ENCODE peak calls at places on chromosome 10, in nine cellular contexts. I, S, T, W, O, Q, L, B and R are unnamed samples.

GRCh38 chr10:61902448-61903183 is 1.1 kb downstream of the ARID5B start:
- DNase-seq in S (peak; percentile 57), T (peak; percentile 26), B (peak; percentile 81), W (peak; percentile 63), I (peak; percentile 77), L (no peak), Q (peak; percentile 80), O (no peak), R (peak; percentile 47)

GRCh38 chr10:132880148-132880981 is 62.0 kb downstream of the CFAP46 start:
- DNase-seq in T (no peak), S (no peak), I (no peak), O (peak; percentile 60), L (no peak), Q (no peak), W (no peak), B (peak; percentile 54), R (no peak)

GRCh38 chr10:526651-527312 is 162.7 kb downstream of the DIP2C start:
- DNase-seq in T (no peak), O (no peak), W (no peak), S (no peak), B (peak; percentile 57), Q (no peak), I (no peak), L (no peak), R (no peak)

GRCh38 chr10:122505011-122505410 is 43.7 kb downstream of the HTRA1 start:
- DNase-seq in W (no peak), T (no peak), Q (no peak), L (no peak), B (no peak), S (no peak), O (no peak), I (no peak), R (no peak)

GRCh38 chr10:98010939-98011685 is 19.3 kb downstream of the CRTAC1 start:
- DNase-seq in T (no peak), B (no peak), O (no peak), W (no peak), Q (no peak), I (no peak), S (no peak), L (no peak), R (no peak)

GRCh38 chr10:31866118-31866670 is 62.4 kb downstream of the ARHGAP12 start:
- DNase-seq in B (no peak), I (no peak), Q (no peak), L (no peak), T (no peak), O (no peak), W (no peak), S (no peak), R (no peak)

GRCh38 chr10:96570983-96571964 is 15.5 kb downstream of the TM9SF3 start:
- DNase-seq in I (no peak), S (no peak), L (no peak), O (no peak), B (no peak), T (no peak), Q (no peak), W (no peak), R (no peak)

GRCh38 chr10:5460468-5461200 is 38.7 kb downstream of the CALML5 start:
- DNase-seq in T (no peak), S (no peak), O (no peak), B (no peak), W (no peak), Q (no peak), I (no peak), L (no peak), R (no peak)

GRCh38 chr10:38027992-38028391 is 17.5 kb downstream of the ZNF33A start:
- DNase-seq in S (no peak), L (no peak), W (no peak), O (no peak), I (no peak), T (no peak), B (no peak), Q (no peak), R (no peak)

GRCh38 chr10:123890246-123890645 is 1.4 kb downstream of the CPXM2 start:
- DNase-seq in L (no peak), Q (no peak), O (no peak), W (no peak), S (peak; percentile 47), B (peak; percentile 85), T (no peak), I (peak; percentile 33), R (no peak)

GRCh38 chr10:16509996-16510395 is 11.7 kb downstream of the C1QL3 start:
- DNase-seq in T (no peak), Q (no peak), W (no peak), L (no peak), B (no peak), I (peak; percentile 32), O (no peak), S (no peak), R (no peak)

GRCh38 chr10:3548702-3549101 is 236.3 kb downstream of the KLF6 start:
- DNase-seq in W (no peak), I (peak; percentile 44), T (no peak), Q (no peak), L (no peak), B (no peak), S (no peak), O (no peak), R (no peak)

GRCh38 chr10:59433720-59434428 is 71.5 kb upstream of the FAM13C start:
- DNase-seq in O (no peak), I (no peak), L (no peak), W (peak; percentile 50), T (no peak), Q (no peak), S (no peak), B (no peak), R (no peak)

GRCh38 chr10:129280103-129280502 is 186.9 kb upstream of the MGMT start:
- DNase-seq in L (no peak), T (no peak), S (no peak), B (no peak), Q (no peak), W (no peak), O (no peak), I (no peak), R (no peak)
- H3K4me1 ChIP-seq in L (no peaks in the 10 kb centered on the region), T (no peaks in the 10 kb centered on the region), S (peaks cover 19% of the 10 kb centered on the region), B (no peaks in the 10 kb centered on the region), Q (no peaks in the 10 kb centered on the region), W (no peaks in the 10 kb centered on the region), O (no peaks in the 10 kb centered on the region), I (no peaks in the 10 kb centered on the region), R (no peaks in the 10 kb centered on the region)

GRCh38 chr10:11608159-11608966 is 3.1 kb downstream of the USP6NL start:
- DNase-seq in I (no peak), T (no peak), Q (no peak), L (no peak), O (no peak), S (no peak), W (no peak), B (no peak), R (no peak)
- H3K4me1 ChIP-seq in I (peaks cover 9% of the 10 kb centered on the region), T (peaks cover 16% of the 10 kb centered on the region), Q (peaks cover 29% of the 10 kb centered on the region), L (peaks cover 10% of the 10 kb centered on the region), O (peaks cover 9% of the 10 kb centered on the region), S (peaks cover 17% of the 10 kb centered on the region), W (peaks cover 5% of the 10 kb centered on the region), B (no peaks in the 10 kb centered on the region), R (peaks cover 28% of the 10 kb centered on the region)

DNA sequence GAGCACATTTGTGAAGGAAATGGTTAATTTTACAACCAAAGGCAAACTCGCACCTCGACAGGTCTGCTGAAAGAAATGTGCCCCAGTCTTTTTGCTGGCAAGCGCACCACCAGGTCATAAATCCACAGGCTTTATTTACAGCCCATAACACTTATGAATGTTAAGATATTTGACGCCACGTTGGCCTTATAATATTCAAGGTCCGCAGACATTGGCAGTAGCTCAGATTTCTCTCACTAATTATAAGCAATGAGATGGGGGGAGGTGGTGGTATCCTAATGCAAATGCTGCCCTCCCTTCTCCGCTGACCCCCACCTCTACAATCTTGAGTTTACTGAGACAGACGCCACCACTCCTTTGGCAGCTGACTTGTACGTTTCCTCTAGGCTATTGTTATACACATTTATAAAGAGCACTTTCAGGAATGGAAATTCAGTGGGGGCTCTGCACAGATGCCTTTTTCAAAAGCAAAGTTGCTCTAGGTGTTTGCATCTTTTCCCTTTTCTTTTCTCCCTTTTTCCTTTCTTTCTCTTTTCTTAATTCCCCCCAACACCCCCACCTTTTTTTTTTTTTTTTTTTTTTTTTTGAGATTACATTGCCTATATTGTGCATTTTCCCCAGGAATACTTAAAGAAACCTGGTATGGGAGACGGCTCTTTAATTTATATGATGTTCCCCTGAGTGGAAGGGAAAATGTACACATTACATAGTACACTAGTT is 6.7 kb downstream of the TCF7L2 start:
- DNase-seq in T (no peak), I (peak; percentile 50), L (no peak), S (no peak), Q (no peak), W (peak; percentile 36), O (no peak), B (peak; percentile 59), R (no peak)
- H3K4me1 ChIP-seq in T (peaks cover 9% of the 10 kb centered on the region), I (peaks cover 73% of the 10 kb centered on the region), L (peaks cover 43% of the 10 kb centered on the region), S (peaks cover 83% of the 10 kb centered on the region), Q (peaks cover 5% of the 10 kb centered on the region), W (peaks cover 68% of the 10 kb centered on the region), O (peaks cover 11% of the 10 kb centered on the region), B (no peaks in the 10 kb centered on the region), R (peaks cover 69% of the 10 kb centered on the region)

DNA sequence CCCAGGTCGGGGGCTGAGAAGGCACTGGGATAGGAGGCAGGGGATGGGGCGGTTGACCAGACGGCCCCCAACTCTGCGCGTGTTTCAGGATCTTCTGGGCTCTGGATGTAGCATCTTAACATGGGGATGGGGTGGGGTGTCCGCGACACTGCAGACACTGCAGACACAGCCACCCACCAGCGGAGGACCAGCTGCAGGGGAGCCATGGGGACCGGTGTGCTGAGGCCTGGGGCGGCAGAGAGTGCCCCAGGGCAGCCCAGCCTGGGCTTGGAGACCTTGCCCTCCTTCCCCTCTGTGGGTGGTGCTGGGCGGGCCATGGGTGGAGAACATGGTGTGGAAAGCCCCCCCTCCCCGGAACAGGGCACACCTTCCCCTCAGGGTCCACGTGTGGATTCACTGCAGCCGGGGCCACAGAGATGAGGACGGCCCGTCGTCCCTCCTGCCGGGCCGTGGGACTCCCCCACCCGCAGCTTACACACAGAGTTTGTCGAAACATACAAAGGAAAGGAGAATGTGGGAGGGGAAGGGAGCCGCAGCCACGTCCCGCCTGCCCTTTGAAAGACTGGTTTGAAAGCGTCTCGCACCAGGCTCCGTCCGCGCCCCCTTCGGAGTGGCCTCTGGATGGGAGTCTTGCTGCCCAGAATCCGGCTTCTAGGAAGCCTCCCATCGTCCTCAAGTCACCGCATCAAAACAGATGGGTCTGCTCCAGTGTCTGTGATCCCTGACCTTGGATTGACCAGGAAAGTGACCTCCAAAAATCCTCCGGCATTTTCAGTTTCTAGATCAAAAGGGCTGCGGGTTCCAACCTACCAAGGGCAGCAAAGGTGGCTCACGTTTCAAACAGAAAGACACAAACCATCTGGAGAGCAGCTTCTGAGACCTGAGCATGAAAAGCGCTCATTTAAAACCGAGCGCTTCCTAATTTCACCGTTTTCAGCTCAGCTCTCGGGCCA is 91.5 kb upstream of the TCERG1L start:
- DNase-seq in Q (no peak), S (no peak), O (no peak), B (no peak), T (no peak), I (no peak), W (no peak), L (no peak), R (no peak)
- H3K4me1 ChIP-seq in Q (no peaks in the 10 kb centered on the region), S (no peaks in the 10 kb centered on the region), O (no peaks in the 10 kb centered on the region), B (no peaks in the 10 kb centered on the region), T (no peaks in the 10 kb centered on the region), I (no peaks in the 10 kb centered on the region), W (no peaks in the 10 kb centered on the region), L (no peaks in the 10 kb centered on the region), R (no peaks in the 10 kb centered on the region)